ENCODE peak calls at places on chromosomes 6 and 20, in five cellular contexts. A is HCT116, V is SK-N-SH, Z is K562, O is GM12878. U is an unnamed sample.

GRCh38 chr20:6116763-6117162 is 6.1 kb downstream of the FERMT1 start:
- DNase-seq in V (no peak), O (no peak), A (no peak), Z (no peak), U (no peak)

GRCh38 chr6:167510648-167511047 is 185.8 kb downstream of the TTLL2 start:
- DNase-seq in Z (no peak), V (no peak), O (no peak), A (no peak), U (no peak)

GRCh38 chr20:25061103-25061799 is 3.3 kb upstream of the ACSS1 start:
- DNase-seq in Z (no peak), A (no peak), O (no peak), V (no peak), U (peak)

GRCh38 chr6:152441892-152442291 is 195.3 kb downstream of the SYNE1 start:
- DNase-seq in V (peak), A (no peak), O (no peak), Z (no peak), U (no peak)

GRCh38 chr6:134169881-134170486 is 117.6 kb upstream of the SLC2A12 start:
- DNase-seq in O (no peak), Z (no peak), A (no peak), V (no peak), U (no peak)

GRCh38 chr20:47857142-47857993 is 72.1 kb upstream of the SULF2 start:
- DNase-seq in Z (no peak), A (no peak), O (no peak), V (no peak), U (peak)

GRCh38 chr6:29953001-29953436 is 10.7 kb downstream of the HLA-A start:
- DNase-seq in V (no peak), Z (no peak), O (no peak), A (peak), U (no peak)

GRCh38 chr6:132570221-132570777 is at the start of gene TAAR6:
- DNase-seq in A (no peak), V (no peak), Z (no peak), O (no peak), U (no peak)

GRCh38 chr20:48785801-48786200 is 42.0 kb downstream of the PREX1 start:
- DNase-seq in O (no peak), V (no peak), Z (no peak), A (no peak), U (no peak)

GRCh38 chr6:36489426-36489825 is 46.6 kb downstream of the KCTD20 start:
- DNase-seq in V (no peak), A (no peak), O (no peak), Z (no peak), U (no peak)

GRCh38 chr20:39706089-39706721 is 744.1 kb downstream of the DHX35 start:
- DNase-seq in Z (no peak), V (peak), O (no peak), A (no peak), U (no peak)

GRCh38 chr6:151317206-151317994 is 74.0 kb downstream of the ZBTB2 start:
- DNase-seq in Z (no peak), O (no peak), A (no peak), V (no peak), U (no peak)

DNA sequence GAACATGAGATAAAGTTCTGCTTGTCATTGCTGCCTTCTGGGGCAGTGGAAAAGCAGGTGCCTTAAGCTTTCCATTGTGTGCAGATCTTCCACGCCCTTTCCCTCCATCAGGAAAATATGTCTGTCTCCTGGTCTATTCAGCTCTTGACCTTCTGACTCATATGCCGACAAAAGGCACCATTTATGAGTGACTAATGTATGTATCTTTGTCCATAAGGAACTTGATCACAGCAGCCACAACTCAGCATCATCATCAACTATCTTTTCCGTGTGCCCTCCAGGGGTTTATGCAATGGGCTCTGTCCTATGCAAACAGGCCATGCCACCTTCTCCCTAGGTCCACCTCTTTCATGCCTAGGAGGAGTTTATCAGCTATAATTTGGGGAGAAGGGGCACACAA is 102.7 kb upstream of the QKI start:
- DNase-seq in V (no peak), Z (no peak), A (peak), O (no peak), U (peak)
- TF ChIP-seq ZBTB33 in V (no peak), Z (no peak), A (no peak), O (no peak), U (no peak)

GRCh38 chr6:129598244-129599187 is 111.5 kb downstream of the ARHGAP18 start:
- DNase-seq in Z (peak), A (peak), V (peak), O (peak), U (peak)
- TF ChIP-seq ZBTB33 in Z (no peak), A (no peak), V (no peak), O (no peak), U (no peak)

DNA sequence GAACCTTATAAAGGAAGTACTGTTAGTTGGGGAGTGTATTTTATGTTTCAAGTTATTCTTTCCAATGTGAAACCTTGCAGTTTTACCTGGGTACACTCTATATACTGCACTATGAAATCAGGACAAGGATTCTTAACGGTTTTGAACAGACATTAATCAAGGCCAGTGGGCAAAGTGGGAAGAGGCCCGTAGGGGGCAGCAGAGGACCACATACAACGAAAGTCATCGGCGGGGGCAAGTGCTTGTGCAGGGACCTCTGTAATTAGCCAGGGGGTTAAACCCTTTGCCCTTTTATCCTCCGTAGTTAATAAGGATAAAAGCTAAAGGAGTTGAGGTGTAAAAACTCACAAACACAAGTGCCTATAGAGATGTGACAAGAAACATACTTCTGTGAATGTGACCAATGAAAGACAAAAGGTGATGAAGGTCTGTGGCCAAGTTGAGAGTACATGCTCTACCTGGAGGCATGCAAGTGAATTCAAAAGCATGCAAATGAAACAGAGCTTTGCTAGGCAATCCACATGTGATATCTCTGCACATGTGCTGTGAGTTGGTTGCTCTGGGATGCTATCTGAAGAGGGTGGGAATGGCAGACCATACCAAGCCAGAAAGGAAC is 392.7 kb upstream of the MAN1A1 start:
- DNase-seq in Z (peak), A (peak), O (no peak), V (peak), U (peak)
- TF ChIP-seq ZBTB33 in Z (no peak), A (no peak), O (no peak), V (no peak), U (no peak)

GRCh38 chr20:497979-498378 is 35.6 kb upstream of the TBC1D20 start:
- DNase-seq in V (no peak), Z (no peak), A (no peak), O (no peak), U (no peak)
- TF ChIP-seq ZBTB33 in V (no peak), Z (no peak), A (no peak), O (no peak), U (no peak)

DNA sequence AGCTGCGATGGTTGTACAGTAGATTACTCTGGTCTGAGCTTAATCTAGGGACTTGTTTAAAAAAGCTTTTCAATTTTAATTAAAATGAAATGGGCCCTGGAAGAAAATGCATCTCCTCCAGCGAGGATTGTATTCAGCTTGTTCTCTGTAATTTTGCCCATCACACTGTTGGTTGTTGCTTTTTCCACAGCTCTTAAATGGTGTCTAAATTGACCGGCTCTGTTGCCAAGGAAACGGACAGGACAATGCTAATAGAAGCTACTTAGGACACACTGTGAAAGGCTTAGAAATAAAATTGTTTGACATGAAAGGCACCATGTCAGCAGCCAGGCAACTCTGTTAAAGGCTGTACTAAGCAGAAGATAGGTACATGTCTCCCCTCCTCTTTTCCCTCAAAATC is 116.7 kb upstream of the NRSN1 start:
- DNase-seq in O (no peak), V (peak), Z (no peak), A (no peak), U (no peak)
- TF ChIP-seq ZBTB33 in O (no peak), V (no peak), Z (no peak), A (no peak), U (no peak)

DNA sequence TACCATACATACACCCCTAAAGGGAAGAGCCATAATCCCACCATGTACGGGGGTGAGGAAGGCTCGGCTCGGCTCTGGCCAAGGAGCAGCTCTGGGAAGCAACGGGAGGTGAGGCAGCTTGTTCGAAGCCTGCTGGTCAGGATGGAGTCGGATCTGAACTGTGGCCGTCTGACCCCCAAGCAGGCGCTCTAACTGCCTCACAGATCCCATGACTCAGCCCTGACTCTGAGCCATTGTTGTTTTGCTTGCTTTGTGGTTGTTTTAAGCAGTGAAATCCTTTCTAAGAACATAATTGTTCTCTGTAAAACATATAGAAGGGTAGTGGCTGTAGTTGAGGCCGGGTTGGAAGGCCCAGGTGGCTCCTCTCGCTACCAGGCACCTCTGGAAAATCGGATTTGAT is 10.9 kb downstream of the C6orf132 start:
- DNase-seq in V (no peak), A (no peak), Z (no peak), O (no peak), U (no peak)
- TF ChIP-seq ZBTB33 in V (no peak), A (no peak), Z (no peak), O (no peak), U (no peak)

DNA sequence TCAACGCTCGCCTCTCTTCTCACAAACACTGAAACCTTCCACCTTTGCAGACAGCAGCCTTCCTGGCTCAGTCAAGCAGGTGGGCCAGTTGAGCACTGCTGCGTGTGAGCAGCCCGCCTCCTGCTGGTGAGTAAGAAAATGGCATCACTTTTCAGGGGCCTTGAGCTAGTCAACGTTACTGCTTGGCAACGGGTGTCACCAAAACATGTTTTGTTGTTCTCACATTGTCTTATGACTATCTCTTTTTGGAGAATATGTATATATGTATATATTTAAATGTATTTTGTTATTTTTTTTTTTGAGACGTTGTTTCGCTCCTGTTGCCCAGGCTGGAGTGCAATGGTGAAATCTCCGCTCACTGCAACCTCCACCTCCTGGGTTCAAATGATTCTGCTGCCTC is 97.0 kb upstream of the AGPAT4 start:
- DNase-seq in V (peak), A (peak), O (peak), Z (peak), U (peak)
- TF ChIP-seq ZBTB33 in V (no peak), A (no peak), O (no peak), Z (no peak), U (no peak)

GRCh38 chr20:962683-963082 is 39.4 kb downstream of the RSPO4 start:
- DNase-seq in A (no peak), O (no peak), Z (no peak), V (no peak), U (no peak)

GRCh38 chr20:959996-960615 is 42.0 kb downstream of the RSPO4 start:
- DNase-seq in A (no peak), V (no peak), Z (no peak), O (no peak), U (no peak)

GRCh38 chr20:963795-964194 is 38.3 kb downstream of the RSPO4 start:
- DNase-seq in Z (no peak), A (no peak), V (no peak), O (no peak), U (no peak)

GRCh38 chr20:961768-962167 is 40.3 kb downstream of the RSPO4 start:
- DNase-seq in Z (no peak), V (no peak), A (no peak), O (no peak), U (no peak)

GRCh38 chr20:962223-962622 is 39.9 kb downstream of the RSPO4 start:
- DNase-seq in Z (no peak), A (no peak), O (no peak), V (no peak), U (no peak)
- TF ChIP-seq ZBTB33 in Z (no peak), A (no peak), O (no peak), V (no peak), U (no peak)

GRCh38 chr6:127690092-127690491 is 113.1 kb downstream of the C6orf58 start:
- DNase-seq in V (no peak), O (no peak), Z (no peak), A (peak), U (no peak)
- TF ChIP-seq ZBTB33 in V (no peak), O (no peak), Z (no peak), A (no peak), U (no peak)

U was measured in HepG2.